ENCODE peak calls at places on chromosomes 4 and X, in ten cellular contexts. K is tibial nerve; C is psoas muscle; T is right lobe of liver; G is mesendoderm; I is CD4-positive, alpha-beta memory T cell; S is heart right ventricle; H is HepG2; W is H1; P is CD8-positive, alpha-beta memory T cell. M is an unnamed sample.
A peak's percentile ranks its signal among the peaks of the same experiment; 100 is the strongest.

GRCh38 chr4:89906787-89907521 is 12.3 kb downstream of the MMRN1 start:
- DNase-seq in K (no peak), C (no peak), T (no peak), G (peak; percentile 27), I (no peak), S (no peak), H (no peak), W (no peak), P (no peak), M (no peak)

GRCh38 chr4:21678711-21679110 is 269.9 kb downstream of the KCNIP4 start:
- DNase-seq in K (no peak), C (no peak), T (no peak), G (no peak), I (no peak), S (no peak), H (no peak), W (no peak), P (no peak), M (no peak)

GRCh38 chr4:1011022-1011694 is at the start of gene FGFRL1:
- DNase-seq in K (peak; percentile 86), C (peak; percentile 96), T (peak; percentile 96), G (peak; percentile 88), I (peak; percentile 87), S (peak; percentile 95), H (peak; percentile 70), W (peak; percentile 91), P (peak; percentile 83), M (peak; percentile 36)

GRCh38 chrX:873016-873415 is 242.4 kb downstream of the SHOX start:
- DNase-seq in K (no peak), C (no peak), T (no peak), G (no peak), I (no peak), S (no peak), H (no peak), W (no peak), P (no peak), M (no peak)

GRCh38 chrX:133413218-133413925 is 1.9 kb downstream of the GPC4 start:
- DNase-seq in K (no peak), C (no peak), T (no peak), G (no peak), I (no peak), S (peak; percentile 9), H (no peak), W (no peak), P (no peak), M (peak; percentile 34)

GRCh38 chrX:35826503-35826902 is 28.4 kb downstream of the MAGEB16 start:
- DNase-seq in K (no peak), C (no peak), T (no peak), G (peak; percentile 33), I (no peak), S (no peak), H (no peak), W (no peak), P (no peak), M (no peak)

GRCh38 chrX:96682516-96682915 is 2.1 kb upstream of the DIAPH2 start:
- DNase-seq in K (no peak), C (no peak), T (no peak), G (no peak), I (peak; percentile 31), S (no peak), H (no peak), W (no peak), P (peak; percentile 35), M (no peak)

GRCh38 chr4:102780476-102781144 is 19.8 kb upstream of the MANBA start:
- DNase-seq in K (no peak), C (no peak), T (no peak), G (no peak), I (no peak), S (no peak), H (peak; percentile 57), W (no peak), P (no peak), M (no peak)

GRCh38 chr4:139656614-139657486 is 8.8 kb upstream of the MGST2 start:
- DNase-seq in K (no peak), C (peak; percentile 41), T (peak; percentile 58), G (peak; percentile 89), I (peak; percentile 62), S (peak; percentile 41), H (peak; percentile 76), W (peak; percentile 58), P (peak; percentile 44), M (peak; percentile 70)

GRCh38 chr4:17072483-17072882 is 174.0 kb upstream of the LDB2 start:
- DNase-seq in K (no peak), C (no peak), T (no peak), G (peak; percentile 91), I (no peak), S (no peak), H (no peak), W (no peak), P (no peak), M (no peak)

GRCh38 chr4:80053140-80053910 is 19.7 kb downstream of the ANTXR2 start:
- DNase-seq in K (no peak), C (no peak), T (no peak), G (no peak), I (no peak), S (no peak), H (no peak), W (no peak), P (no peak), M (no peak)
- H3K36me3 ChIP-seq in K (peaks cover 3% of the 10 kb centered on the region), C (peaks cover 23% of the 10 kb centered on the region), T (peaks cover 22% of the 10 kb centered on the region), G (no peaks in the 10 kb centered on the region), I (peaks cover 25% of the 10 kb centered on the region), S (no peaks in the 10 kb centered on the region), H (no peaks in the 10 kb centered on the region), W (no peaks in the 10 kb centered on the region), P (no peaks in the 10 kb centered on the region), M (peaks cover 45% of the 10 kb centered on the region)

DNA sequence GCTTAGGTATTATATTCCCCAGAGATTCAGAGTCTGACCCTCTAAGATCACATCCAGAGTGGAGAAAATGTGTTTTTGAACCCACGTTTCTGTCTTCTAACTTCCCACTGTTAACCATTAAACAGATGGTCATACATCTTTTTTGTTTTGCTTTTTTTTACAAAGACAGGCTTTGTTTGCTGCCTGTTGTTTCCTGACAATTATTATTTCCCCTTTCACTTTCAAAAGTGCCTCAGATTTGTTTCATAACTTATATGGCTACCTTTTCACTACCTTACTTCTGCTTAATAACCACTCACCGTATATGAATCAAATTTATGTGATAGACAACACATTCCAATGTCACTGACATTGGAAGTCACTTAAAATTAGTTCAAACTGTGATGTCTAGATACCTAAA is 142.2 kb downstream of the HS3ST1 start:
- DNase-seq in K (no peak), C (no peak), T (no peak), G (no peak), I (no peak), S (no peak), H (no peak), W (no peak), P (no peak), M (no peak)
- H3K27ac ChIP-seq in K (no peak overlapping the region), C (no peak overlapping the region), T (no peak overlapping the region), G (no peak overlapping the region), I (no peak overlapping the region), S (no peak overlapping the region), H (no peak overlapping the region), W (no peak overlapping the region), P (no peak overlapping the region), M (no peak overlapping the region)

DNA sequence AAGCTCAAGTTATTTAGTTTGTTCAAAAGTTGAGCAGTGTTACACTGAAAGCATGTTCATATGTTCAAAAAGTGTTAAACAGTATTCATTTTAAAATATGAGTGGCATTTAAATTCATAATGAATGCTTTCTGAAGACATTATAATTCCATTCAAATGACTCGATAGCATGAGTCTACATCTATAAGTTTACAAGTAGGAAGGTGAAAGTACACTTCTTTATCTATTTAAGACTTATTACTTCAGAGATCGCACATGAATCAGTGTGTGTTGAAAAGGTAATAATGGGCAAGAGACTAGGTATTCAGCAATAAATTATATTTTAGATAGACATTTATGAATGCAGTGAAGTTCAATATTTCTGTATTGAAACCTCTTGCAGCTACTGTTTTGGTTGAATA is 456.1 kb downstream of the GRXCR1 start:
- DNase-seq in K (no peak), C (no peak), T (no peak), G (no peak), I (no peak), S (no peak), H (no peak), W (no peak), P (no peak), M (no peak)
- H3K4me1 ChIP-seq in K (no peaks in the 10 kb centered on the region), C (no peaks in the 10 kb centered on the region), T (no peaks in the 10 kb centered on the region), G (no peaks in the 10 kb centered on the region), I (no peaks in the 10 kb centered on the region), S (no peaks in the 10 kb centered on the region), H (peaks cover 29% of the 10 kb centered on the region), W (no peaks in the 10 kb centered on the region), P (no peaks in the 10 kb centered on the region), M (no peaks in the 10 kb centered on the region)

GRCh38 chr4:182801626-182802025 is 115.6 kb downstream of the DCTD start:
- DNase-seq in K (no peak), C (no peak), T (no peak), G (no peak), I (no peak), S (no peak), H (no peak), W (no peak), P (no peak), M (no peak)

GRCh38 chr4:182799515-182800215 is 117.5 kb downstream of the DCTD start:
- DNase-seq in K (no peak), C (no peak), T (no peak), G (no peak), I (no peak), S (no peak), H (no peak), W (no peak), P (no peak), M (no peak)

GRCh38 chr4:182800216-182800515 is 117.0 kb downstream of the DCTD start:
- DNase-seq in K (no peak), C (no peak), T (no peak), G (no peak), I (no peak), S (no peak), H (no peak), W (no peak), P (no peak), M (no peak)

GRCh38 chr4:182795446-182796238 is 121.5 kb downstream of the DCTD start:
- DNase-seq in K (no peak), C (no peak), T (no peak), G (no peak), I (no peak), S (no peak), H (no peak), W (no peak), P (no peak), M (no peak)
- H3K36me3 ChIP-seq in K (no peaks in the 10 kb centered on the region), C (peaks cover 25% of the 10 kb centered on the region), T (no peaks in the 10 kb centered on the region), G (peaks cover 4% of the 10 kb centered on the region), I (no peaks in the 10 kb centered on the region), S (no peaks in the 10 kb centered on the region), H (no peaks in the 10 kb centered on the region), W (peaks cover 44% of the 10 kb centered on the region), P (no peaks in the 10 kb centered on the region), M (peaks cover 60% of the 10 kb centered on the region)

DNA sequence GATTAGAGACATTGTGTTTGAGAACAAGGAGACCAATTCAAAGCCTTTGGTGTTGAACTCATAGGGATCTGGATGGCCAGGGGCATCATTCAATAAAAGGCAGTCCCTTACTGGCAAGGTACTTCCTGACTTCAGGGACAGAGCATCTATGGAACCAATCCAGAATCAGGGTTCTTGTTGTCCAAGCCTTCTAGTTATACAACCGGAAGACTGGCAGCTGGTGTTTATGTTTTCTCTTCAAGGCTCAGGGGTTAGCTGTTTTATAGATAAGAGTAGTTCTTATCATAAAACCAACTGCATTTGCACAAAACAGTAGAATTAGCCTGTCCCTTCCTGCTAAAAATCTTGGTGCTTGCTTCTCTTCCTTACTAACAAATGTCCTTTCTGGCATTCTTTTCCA is 38.3 kb upstream of the ARHGEF6 start:
- DNase-seq in K (no peak), C (no peak), T (no peak), G (no peak), I (no peak), S (no peak), H (no peak), W (no peak), P (no peak), M (no peak)
- H3K27ac ChIP-seq in K (no peak overlapping the region), C (no peak overlapping the region), T (no peak overlapping the region), G (no peak overlapping the region), I (no peak overlapping the region), S (no peak overlapping the region), H (no peak overlapping the region), W (no peak overlapping the region), P (no peak overlapping the region), M (no peak overlapping the region)

GRCh38 chr4:56440983-56441382 is 4.9 kb downstream of the PAICS start:
- DNase-seq in K (no peak), C (no peak), T (no peak), G (no peak), I (no peak), S (no peak), H (no peak), W (no peak), P (no peak), M (no peak)
- H3K4me1 ChIP-seq in K (no peaks in the 10 kb centered on the region), C (peaks cover 8% of the 10 kb centered on the region), T (no peaks in the 10 kb centered on the region), G (peaks cover 2% of the 10 kb centered on the region), I (peaks cover 8% of the 10 kb centered on the region), S (peaks cover 9% of the 10 kb centered on the region), H (peaks cover 74% of the 10 kb centered on the region), W (no peaks in the 10 kb centered on the region), P (peaks cover 8% of the 10 kb centered on the region), M (no peaks in the 10 kb centered on the region)

M was measured in SJSA1.